ENCODE peak calls at places on chromosomes 6 and 20, in seven cellular contexts. L is ovary, A is AG04450, Q is left ventricle myocardium inferior, T is Caco-2, B is GM23338, X is tibial artery. O is an unnamed sample.
A peak's percentile ranks its signal among the peaks of the same experiment; 100 is the strongest.

GRCh38 chr6:85641916-85642773 is 541 bp downstream of the SYNCRIP start:
- DNase-seq in L (peak; percentile 53), A (no peak), Q (peak; percentile 63), T (peak; percentile 50), B (peak; percentile 68), X (peak; percentile 80), O (peak; percentile 16)

GRCh38 chr6:37433657-37434271 is 743 bp downstream of the CMTR1 start:
- DNase-seq in L (no peak), A (no peak), Q (peak; percentile 16), T (no peak), B (peak; percentile 10), X (no peak), O (no peak)

GRCh38 chr6:88748141-88748540 is 215.3 kb downstream of the RNGTT start:
- DNase-seq in L (no peak), A (no peak), Q (no peak), T (no peak), B (no peak), X (no peak), O (no peak)

GRCh38 chr6:127515794-127516675 is 3.1 kb downstream of the MTCL3 start:
- DNase-seq in L (peak; percentile 63), A (no peak), Q (peak; percentile 66), T (peak; percentile 63), B (peak; percentile 74), X (no peak), O (peak; percentile 8)

GRCh38 chr6:96138396-96138795 is 122.6 kb downstream of the FUT9 start:
- DNase-seq in L (no peak), A (no peak), Q (no peak), T (no peak), B (no peak), X (no peak), O (no peak)

GRCh38 chr20:63417213-63418120 is 55.0 kb downstream of the KCNQ2 start:
- DNase-seq in L (no peak), A (no peak), Q (no peak), T (no peak), B (no peak), X (no peak), O (no peak)

GRCh38 chr6:35146453-35146852 is 5.3 kb upstream of the TCP11 start:
- DNase-seq in L (no peak), A (no peak), Q (peak; percentile 37), T (peak; percentile 60), B (peak; percentile 71), X (peak; percentile 80), O (no peak)

GRCh38 chr6:65461121-65461520 is 245.9 kb downstream of the EYS start:
- DNase-seq in L (no peak), A (no peak), Q (no peak), T (no peak), B (no peak), X (no peak), O (no peak)

GRCh38 chr6:74137910-74138309 is 441.9 kb downstream of the CD109 start:
- DNase-seq in L (no peak), A (peak; percentile 44), Q (no peak), T (no peak), B (peak; percentile 3), X (no peak), O (peak; percentile 6)

GRCh38 chr6:16059496-16059895 is 69.4 kb upstream of the MYLIP start:
- DNase-seq in L (no peak), A (no peak), Q (no peak), T (no peak), B (peak; percentile 57), X (no peak), O (no peak)

GRCh38 chr20:53959849-53960585 is 110.4 kb downstream of the BCAS1 start:
- DNase-seq in L (no peak), A (no peak), Q (peak; percentile 20), T (no peak), B (no peak), X (no peak), O (no peak)

GRCh38 chr20:24149175-24149574 is 160.6 kb upstream of the GGTLC1 start:
- DNase-seq in L (no peak), A (no peak), Q (no peak), T (no peak), B (no peak), X (no peak), O (no peak)

GRCh38 chr6:131191590-131191989 is 56.3 kb downstream of the AKAP7 start:
- DNase-seq in L (no peak), A (no peak), Q (no peak), T (no peak), B (no peak), X (no peak), O (no peak)

GRCh38 chr6:151141685-151142084 is 98.1 kb upstream of the AKAP12 start:
- DNase-seq in L (peak; percentile 35), A (no peak), Q (peak; percentile 30), T (no peak), B (no peak), X (no peak), O (no peak)

GRCh38 chr20:10805764-10806163 is 132.0 kb upstream of the JAG1 start:
- DNase-seq in L (no peak), A (no peak), Q (no peak), T (no peak), B (peak; percentile 8), X (no peak), O (no peak)

GRCh38 chr6:118650500-118651281 is 700 bp downstream of the CEP85L start:
- DNase-seq in L (peak; percentile 71), A (no peak), Q (peak; percentile 53), T (peak; percentile 36), B (peak; percentile 74), X (peak; percentile 73), O (no peak)
- TF ChIP-seq CTCF in L (peak; percentile 31), A (peak; percentile 22), Q (peak; percentile 44), T (no peak), B (no peak), X (no peak), O (no peak)

GRCh38 chr6:118591897-118592296 is 43.8 kb downstream of the PLN start:
- DNase-seq in L (no peak), A (no peak), Q (no peak), T (no peak), B (no peak), X (no peak), O (no peak)
- TF ChIP-seq CTCF in L (no peak), A (no peak), Q (no peak), T (no peak), B (no peak), X (no peak), O (no peak)

GRCh38 chr6:31193206-31193605 is 22.7 kb upstream of the POU5F1 start:
- DNase-seq in L (no peak), A (no peak), Q (no peak), T (no peak), B (peak; percentile 65), X (no peak), O (no peak)
- TF ChIP-seq CTCF in L (no peak), A (no peak), Q (no peak), T (no peak), B (peak; percentile 74), X (no peak), O (no peak)

DNA sequence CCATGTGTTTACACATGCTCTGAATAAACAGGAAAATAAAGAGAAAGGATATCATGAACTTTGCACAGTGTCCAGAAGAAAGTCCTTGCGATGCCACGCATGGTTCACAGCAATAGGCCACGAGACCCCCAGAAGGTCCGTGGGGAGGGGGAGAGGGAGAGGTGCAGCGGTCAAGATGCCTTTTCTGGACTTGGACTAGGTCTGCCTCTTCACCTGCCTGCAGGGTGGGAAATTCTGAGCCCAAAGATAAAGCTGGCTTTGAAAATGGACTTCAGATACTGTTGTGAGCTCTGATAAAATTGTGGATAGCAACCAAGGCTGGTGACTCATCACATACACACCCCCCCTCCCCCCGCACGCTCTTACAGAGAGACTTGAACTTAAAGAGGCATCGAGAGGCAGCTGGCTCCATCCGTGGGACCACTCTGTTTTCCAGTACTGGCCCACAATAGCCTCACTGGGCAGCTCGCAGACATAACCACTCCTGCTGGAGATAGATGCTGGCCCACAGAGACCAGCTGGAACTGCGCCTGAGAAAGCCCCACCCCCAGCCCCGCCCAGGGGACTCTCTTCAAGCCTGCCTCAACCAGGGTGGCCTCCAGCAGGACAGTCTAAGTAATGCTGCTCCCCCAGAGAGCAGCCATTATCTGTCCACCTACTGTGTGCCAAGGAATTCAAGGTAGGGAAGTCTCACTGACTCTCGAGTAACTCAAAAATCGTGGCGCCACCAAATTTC is 21.2 kb upstream of the NFATC2 start:
- DNase-seq in L (peak; percentile 83), A (peak; percentile 51), Q (peak; percentile 67), T (peak; percentile 79), B (peak; percentile 79), X (peak; percentile 78), O (peak; percentile 75)
- TF ChIP-seq CTCF in L (no peak), A (no peak), Q (peak; percentile 26), T (no peak), B (no peak), X (no peak), O (no peak)

DNA sequence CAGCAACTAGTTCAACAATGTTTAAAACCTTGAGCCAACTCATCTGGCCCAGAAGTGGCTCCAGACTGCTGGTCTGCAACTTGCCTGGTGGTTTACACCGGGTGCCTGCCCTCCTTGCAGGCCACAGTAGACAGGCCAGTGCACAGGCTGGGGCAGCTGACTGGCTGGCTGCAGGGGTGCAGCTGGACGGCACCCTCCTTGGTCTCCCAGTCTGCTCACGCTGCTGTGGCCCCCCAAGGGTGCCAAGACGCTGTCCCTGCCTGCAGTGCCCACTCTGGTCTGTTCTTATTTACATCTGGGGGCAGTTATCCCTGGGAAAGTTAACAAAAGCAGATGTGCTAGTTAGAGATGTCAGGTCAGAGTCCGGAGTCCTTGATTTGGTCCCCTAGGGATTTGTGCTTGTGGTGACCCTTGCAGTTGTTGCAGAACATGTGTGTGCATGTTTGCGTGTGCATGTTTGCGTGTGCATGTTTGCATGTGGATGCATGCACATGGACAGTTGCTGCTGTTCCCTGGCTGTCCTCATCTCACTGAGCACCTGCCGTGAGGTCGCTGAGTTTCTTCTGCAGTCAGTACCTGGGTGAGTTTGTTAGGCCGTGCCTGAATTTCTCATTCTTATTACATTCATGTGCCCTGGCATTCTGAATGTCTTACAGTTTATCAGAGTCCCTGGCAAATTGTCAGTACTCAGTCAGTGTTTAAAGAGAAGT is 48.2 kb upstream of the IRF4 start:
- DNase-seq in L (no peak), A (no peak), Q (no peak), T (no peak), B (no peak), X (no peak), O (no peak)
- TF ChIP-seq CTCF in L (no peak), A (no peak), Q (no peak), T (no peak), B (no peak), X (no peak), O (no peak)

O was measured in astrocyte of the cerebellum.